ENCODE peak calls at places on chromosomes 4 and X, in seven cellular contexts. T, J, A, R, X, S and G are unnamed samples.

GRCh38 chrX:19272452-19272851 is 71.3 kb upstream of the PDHA1 start:
- DNase-seq in J (no peak), X (no peak), S (peak; percentile 18), A (peak; percentile 4), T (no peak), R (no peak), G (peak; percentile 1)

GRCh38 chr4:75513529-75514130 is 573 bp downstream of the RCHY1 start:
- DNase-seq in A (peak; percentile 18), T (no peak), R (no peak), J (peak; percentile 40), S (no peak), X (no peak), G (no peak)

GRCh38 chr4:17619416-17620105 is 5.1 kb downstream of the MED28 start:
- DNase-seq in J (no peak), A (peak; percentile 10), T (no peak), S (no peak), R (no peak), X (no peak), G (no peak)

GRCh38 chrX:153643431-153644351 is 3.3 kb upstream of the DUSP9 start:
- DNase-seq in T (no peak), J (peak; percentile 70), X (no peak), A (peak; percentile 6), R (no peak), S (no peak), G (peak; percentile 69)

GRCh38 chr4:66108898-66109297 is 438.6 kb upstream of the EPHA5 start:
- DNase-seq in A (no peak), T (no peak), R (no peak), S (no peak), X (no peak), J (no peak), G (no peak)

GRCh38 chr4:57639566-57640328 is 529.6 kb upstream of the IGFBP7 start:
- DNase-seq in X (no peak), R (no peak), T (no peak), S (no peak), A (no peak), J (no peak), G (no peak)

GRCh38 chrX:50952406-50952805 is 41.9 kb downstream of the BMP15 start:
- DNase-seq in R (no peak), A (no peak), X (no peak), T (no peak), J (no peak), S (no peak), G (no peak)

GRCh38 chr4:151719045-151719743 is 41.6 kb downstream of the GATB start:
- DNase-seq in X (no peak), S (no peak), T (no peak), R (no peak), A (no peak), J (peak; percentile 36), G (no peak)